ENCODE peak calls at places on chromosomes 12 and 14, in five cellular contexts. K, P, T, E and D are unnamed samples.

GRCh38 chr12:131003676-131004075 is 50.0 kb downstream of the ADGRD1 start:
- DNase-seq in T (no peak), E (no peak), K (no peak), P (no peak), D (no peak)

GRCh38 chr14:69878251-69878650 is 965 bp upstream of the SMOC1 start:
- DNase-seq in T (no peak), K (no peak), E (no peak), P (no peak), D (no peak)

GRCh38 chr12:96501139-96501741 is 11.9 kb downstream of the CFAP54 start:
- DNase-seq in K (peak), E (no peak), P (no peak), T (peak), D (no peak)

GRCh38 chr14:56905282-56905681 is 95.0 kb upstream of the OTX2 start:
- DNase-seq in T (no peak), P (no peak), E (no peak), K (peak), D (no peak)

GRCh38 chr12:111068281-111068680 is 147.9 kb upstream of the MYL2 start:
- DNase-seq in P (peak), E (peak), K (no peak), T (no peak), D (peak)

GRCh38 chr14:58572092-58572853 is 65.5 kb upstream of the DACT1 start:
- DNase-seq in P (peak), T (peak), K (no peak), E (no peak), D (no peak)

GRCh38 chr12:126492181-126492580 is 1426.9 kb downstream of the AACS start:
- DNase-seq in E (no peak), T (no peak), K (peak), P (peak), D (no peak)

GRCh38 chr14:51924600-51924999 is 64.2 kb downstream of the GNG2 start:
- DNase-seq in E (no peak), P (no peak), K (no peak), T (no peak), D (no peak)

GRCh38 chr14:93683241-93683640 is 105.0 kb downstream of the PRIMA1 start:
- DNase-seq in E (peak), T (no peak), P (no peak), K (peak), D (peak)

GRCh38 chr12:121116318-121117225 is 16.1 kb upstream of the P2RX7 start:
- DNase-seq in E (no peak), P (no peak), K (no peak), T (no peak), D (no peak)

GRCh38 chr12:101044512-101045074 is 165.4 kb downstream of the SLC5A8 start:
- DNase-seq in P (peak), K (no peak), T (no peak), E (no peak), D (no peak)

GRCh38 chr12:22527999-22528398 is 16.3 kb downstream of the C2CD5 start:
- DNase-seq in E (no peak), T (no peak), P (no peak), K (no peak), D (no peak)

GRCh38 chr12:82186282-82186681 is 171.9 kb downstream of the CCDC59 start:
- DNase-seq in E (no peak), T (no peak), P (no peak), K (no peak), D (no peak)

GRCh38 chr14:90870950-90871604 is 54.8 kb upstream of the TTC7B start:
- DNase-seq in E (no peak), P (no peak), K (no peak), T (no peak), D (no peak)

GRCh38 chr12:93125126-93125525 is 196.0 kb upstream of the EEA1 start:
- DNase-seq in E (no peak), K (no peak), T (no peak), P (no peak), D (no peak)

GRCh38 chr14:87160964-87161363 is 832.0 kb downstream of the GALC start:
- DNase-seq in E (no peak), K (no peak), P (no peak), T (no peak), D (no peak)

GRCh38 chr12:131188131-131189050 is 234.7 kb downstream of the ADGRD1 start:
- DNase-seq in E (no peak), T (no peak), P (no peak), K (no peak), D (no peak)

GRCh38 chr14:55073856-55074255 is 22.4 kb downstream of the MAPK1IP1L start:
- DNase-seq in K (no peak), T (no peak), P (no peak), E (no peak), D (no peak)

GRCh38 chr14:103260629-103261124 is 73.4 kb upstream of the EIF5 start:
- DNase-seq in T (no peak), P (no peak), E (no peak), K (no peak), D (no peak)

GRCh38 chr14:99687284-99688209 is 3.4 kb downstream of the CYP46A1 start:
- DNase-seq in K (peak), P (peak), T (no peak), E (no peak), D (no peak)

GRCh38 chr12:12779529-12779928 is 5.9 kb upstream of the APOLD1 start:
- DNase-seq in T (peak), E (no peak), P (no peak), K (no peak), D (no peak)

GRCh38 chr14:23175823-23176222 is 7.6 kb downstream of the SLC7A8 start:
- DNase-seq in E (no peak), K (no peak), T (no peak), P (no peak), D (no peak)

GRCh38 chr14:23351681-23352505 is 794 bp downstream of the SLC22A17 start:
- DNase-seq in T (no peak), K (peak), P (peak), E (peak), D (peak)

GRCh38 chr14:65478596-65478995 is 66.1 kb downstream of the FUT8 start:
- DNase-seq in P (no peak), K (no peak), T (peak), E (no peak), D (no peak)

GRCh38 chr12:91603060-91603459 is 420.4 kb upstream of the DCN start:
- DNase-seq in K (no peak), T (no peak), P (no peak), E (no peak), D (no peak)

GRCh38 chr12:124497658-124498057 is 69.8 kb downstream of the NCOR2 start:
- DNase-seq in K (no peak), T (no peak), P (peak), E (no peak), D (no peak)

GRCh38 chr14:95523818-95524448 is 7.5 kb upstream of the SYNE3 start:
- DNase-seq in K (peak), E (no peak), P (no peak), T (no peak), D (no peak)

GRCh38 chr12:90851800-90852718 is 102.9 kb downstream of the CCER1 start:
- DNase-seq in E (no peak), P (no peak), T (no peak), K (no peak), D (no peak)

GRCh38 chr12:54421175-54421872 is 2.3 kb upstream of the ITGA5 start:
- DNase-seq in P (no peak), E (no peak), T (no peak), K (no peak), D (no peak)

GRCh38 chr12:51056242-51056641 is 8.1 kb downstream of the LETMD1 start:
- DNase-seq in P (no peak), T (no peak), K (no peak), E (no peak), D (no peak)

GRCh38 chr12:46803517-46803916 is 22.3 kb downstream of the SLC38A4 start:
- DNase-seq in T (no peak), P (no peak), E (no peak), K (no peak), D (no peak)

GRCh38 chr12:132385923-132386751 is 56.7 kb upstream of the GALNT9 start:
- DNase-seq in K (no peak), P (no peak), E (no peak), T (no peak), D (peak)
- TF ChIP-seq CTCF in K (no peak), P (no peak), E (no peak), T (no peak), D (no peak)

GRCh38 chr14:81936902-81937301 is 403.2 kb upstream of the SEL1L start:
- DNase-seq in P (no peak), T (no peak), E (no peak), K (no peak), D (no peak)
- TF ChIP-seq CTCF in P (no peak), T (no peak), E (no peak), K (no peak), D (no peak)

GRCh38 chr12:42103155-42103554 is 41.5 kb downstream of the GXYLT1 start:
- DNase-seq in E (no peak), P (no peak), K (no peak), T (no peak), D (no peak)
- TF ChIP-seq CTCF in E (no peak), P (no peak), K (no peak), T (no peak), D (no peak)

DNA sequence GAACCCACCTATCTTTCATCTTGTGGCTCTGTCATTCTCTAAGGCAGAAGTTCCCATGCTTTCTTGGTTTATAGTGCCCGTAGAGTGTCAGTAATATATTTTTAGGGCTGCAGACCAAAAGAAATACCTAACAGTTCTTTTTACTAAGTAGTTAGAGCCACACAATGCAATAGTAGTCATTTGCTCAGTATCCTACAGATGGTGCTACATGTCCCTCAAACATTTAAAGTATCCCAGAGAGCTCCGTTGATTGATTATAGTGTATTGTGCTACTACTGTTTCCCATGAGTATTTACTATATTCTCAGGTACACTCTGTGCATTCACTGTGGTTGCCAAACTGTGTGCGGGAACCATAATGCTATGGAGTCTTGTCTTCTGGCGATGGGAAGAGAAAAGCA is 4.7 kb upstream of the PLBD1 start:
- DNase-seq in E (no peak), T (no peak), P (no peak), K (peak), D (no peak)
- TF ChIP-seq CTCF in E (no peak), T (no peak), P (no peak), K (peak), D (no peak)